ENCODE peak calls at places on chromosomes 16 and 17, in eight cellular contexts. S, O, R, A, P, H, I and K are unnamed samples.

GRCh38 chr17:46736100-46736499 is 82.4 kb downstream of the WNT3 start:
- DNase-seq in S (no peak), O (no peak), R (no peak), A (no peak), P (no peak), H (no peak), I (no peak), K (no peak)

GRCh38 chr17:39461911-39462641 is 790 bp downstream of the CDK12 start:
- DNase-seq in S (no peak), O (peak; percentile 41), R (no peak), A (no peak), P (no peak), H (no peak), I (peak; percentile 22), K (no peak)

GRCh38 chr16:85832578-85833539 is 33.4 kb downstream of the COX4I1 start:
- DNase-seq in S (no peak), O (no peak), R (no peak), A (no peak), P (no peak), H (peak; percentile 72), I (no peak), K (peak; percentile 18)

GRCh38 chr17:81399481-81400153 is 4.4 kb downstream of the BAHCC1 start:
- DNase-seq in S (no peak), O (no peak), R (no peak), A (no peak), P (no peak), H (peak; percentile 90), I (no peak), K (peak; percentile 55)

GRCh38 chr17:83079340-83079747 is at the start of gene METRNL:
- DNase-seq in S (no peak), O (peak; percentile 78), R (peak; percentile 87), A (no peak), P (peak; percentile 58), H (peak; percentile 97), I (peak; percentile 75), K (peak; percentile 22)

GRCh38 chr17:31202968-31203367 is 94.1 kb downstream of the OMG start:
- DNase-seq in S (no peak), O (no peak), R (no peak), A (no peak), P (no peak), H (no peak), I (no peak), K (no peak)

GRCh38 chr17:6257339-6257738 is 177.6 kb downstream of the AIPL1 start:
- DNase-seq in S (no peak), O (no peak), R (peak; percentile 33), A (no peak), P (no peak), H (no peak), I (no peak), K (no peak)

GRCh38 chr17:78622491-78623265 is 45.5 kb upstream of the DNAH17 start:
- DNase-seq in S (no peak), O (no peak), R (no peak), A (no peak), P (no peak), H (no peak), I (no peak), K (no peak)

GRCh38 chr17:79027925-79028491 is 4.0 kb downstream of the C1QTNF1 start:
- DNase-seq in S (no peak), O (no peak), R (no peak), A (no peak), P (no peak), H (peak; percentile 76), I (peak; percentile 27), K (no peak)

GRCh38 chr16:48459167-48459566 is 74.0 kb upstream of the SIAH1 start:
- DNase-seq in S (no peak), O (no peak), R (no peak), A (no peak), P (no peak), H (no peak), I (no peak), K (no peak)

GRCh38 chr16:57801856-57802634 is at the start of gene KIFC3:
- DNase-seq in S (no peak), O (peak; percentile 83), R (peak; percentile 79), A (no peak), P (peak; percentile 31), H (peak; percentile 95), I (peak; percentile 88), K (peak; percentile 56)

GRCh38 chr17:32783602-32784001 is 93.3 kb downstream of the MYO1D start:
- DNase-seq in S (peak; percentile 39), O (no peak), R (peak; percentile 69), A (no peak), P (no peak), H (no peak), I (no peak), K (no peak)

GRCh38 chr16:87829123-87829980 is 40.0 kb downstream of the SLC7A5 start:
- DNase-seq in S (no peak), O (no peak), R (no peak), A (no peak), P (no peak), H (peak; percentile 30), I (no peak), K (no peak)

GRCh38 chr17:48546187-48546923 is 1.4 kb upstream of the HOXB2 start:
- DNase-seq in S (no peak), O (no peak), R (peak; percentile 64), A (no peak), P (no peak), H (no peak), I (no peak), K (no peak)

GRCh38 chr16:9238346-9238745 is 146.9 kb downstream of the HAPSTR1 start:
- DNase-seq in S (no peak), O (no peak), R (no peak), A (no peak), P (no peak), H (no peak), I (no peak), K (no peak)

GRCh38 chr17:59476413-59476812 is 89.0 kb upstream of the DHX40 start:
- DNase-seq in S (no peak), O (no peak), R (no peak), A (no peak), P (no peak), H (no peak), I (no peak), K (no peak)

GRCh38 chr17:68849673-68850260 is 105.4 kb downstream of the ABCA8 start:
- DNase-seq in S (no peak), O (no peak), R (no peak), A (no peak), P (no peak), H (no peak), I (no peak), K (no peak)

GRCh38 chr16:14111713-14112538 is 40.8 kb downstream of the MRTFB start:
- DNase-seq in S (no peak), O (peak; percentile 31), R (no peak), A (no peak), P (peak; percentile 46), H (peak; percentile 6), I (peak; percentile 67), K (peak; percentile 1)

GRCh38 chr17:38730526-38731379 is 612 bp downstream of the CISD3 start:
- DNase-seq in S (no peak), O (peak; percentile 92), R (peak; percentile 51), A (no peak), P (peak; percentile 70), H (peak; percentile 88), I (peak; percentile 78), K (peak; percentile 15)

GRCh38 chr16:31460582-31461002 is 1.3 kb downstream of the ARMC5 start:
- DNase-seq in S (peak; percentile 56), O (no peak), R (peak; percentile 58), A (no peak), P (no peak), H (no peak), I (no peak), K (no peak)

DNA sequence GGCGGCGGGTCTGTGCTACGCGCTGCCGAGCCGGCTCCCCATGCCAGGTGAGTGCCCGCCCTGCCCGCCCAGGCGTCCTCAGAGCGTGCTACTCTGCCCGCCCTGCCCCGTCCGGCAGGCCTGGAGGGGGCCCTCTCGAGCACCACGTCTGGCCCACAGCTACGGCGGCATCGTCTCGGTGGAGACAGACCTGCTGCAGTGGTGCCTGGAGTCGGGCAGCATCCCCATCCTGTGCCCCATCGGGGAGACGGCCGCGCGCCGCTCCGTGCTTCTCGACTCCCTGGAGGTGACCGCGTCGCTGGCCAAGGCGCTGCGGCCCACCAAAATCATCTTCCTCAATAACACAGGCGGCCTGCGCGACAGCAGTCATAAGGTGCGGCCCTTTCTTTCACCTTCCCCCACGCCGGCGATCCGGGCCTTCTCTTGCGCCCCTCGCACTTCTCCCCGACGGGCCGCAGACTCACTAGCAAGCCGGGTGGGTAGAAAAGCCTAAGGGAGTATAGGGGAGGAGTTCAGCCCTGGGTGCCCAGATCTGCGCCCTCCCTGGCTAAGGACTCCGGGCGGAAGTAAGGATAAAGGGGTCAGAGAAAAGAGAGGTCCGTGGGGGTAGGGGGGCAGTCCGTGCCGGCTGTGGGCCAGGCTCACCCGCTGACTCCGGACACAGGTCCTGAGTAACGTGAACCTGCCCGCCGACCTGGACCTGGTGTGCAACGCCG is 1.6 kb downstream of the NAGS start:
- DNase-seq in S (no peak), O (peak; percentile 44), R (peak; percentile 83), A (no peak), P (no peak), H (peak; percentile 91), I (no peak), K (no peak)
- H3K27ac ChIP-seq in S (peak overlapping the region; percentile 83), O (no peak overlapping the region), R (no peak overlapping the region), A (no peak overlapping the region), P (peak overlapping the region; percentile 32), H (peak overlapping the region; percentile 78), I (peak overlapping the region; percentile 36), K (no peak overlapping the region)

DNA sequence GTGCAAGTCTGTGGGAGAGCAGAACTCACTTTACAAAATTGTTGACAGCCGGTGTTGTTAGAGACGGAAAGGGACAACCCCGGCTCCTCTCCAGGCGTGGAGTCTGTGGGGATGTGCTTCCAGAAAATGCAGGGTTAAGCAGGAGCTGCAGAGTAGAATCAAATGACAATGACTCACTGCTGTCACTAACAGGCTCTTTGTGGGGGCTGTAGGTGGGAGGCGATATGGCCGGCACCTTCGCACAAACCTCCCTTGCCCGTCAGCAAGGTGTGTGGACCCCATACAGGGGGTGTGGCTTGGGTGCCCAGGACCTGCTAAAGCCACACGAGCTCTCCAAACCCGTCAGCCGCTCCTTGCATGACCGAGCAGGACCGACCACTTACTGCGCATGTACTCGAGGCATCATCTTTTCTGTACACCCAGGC is 5.8 kb downstream of the PDK2 start:
- DNase-seq in S (no peak), O (no peak), R (no peak), A (no peak), P (peak; percentile 67), H (no peak), I (no peak), K (no peak)
- H3K27ac ChIP-seq in S (peak overlapping the region; percentile 38), O (peak overlapping the region; percentile 88), R (no peak overlapping the region), A (no peak overlapping the region), P (peak overlapping the region; percentile 96), H (peak overlapping the region; percentile 63), I (peak overlapping the region; percentile 83), K (peak overlapping the region; percentile 33)

DNA sequence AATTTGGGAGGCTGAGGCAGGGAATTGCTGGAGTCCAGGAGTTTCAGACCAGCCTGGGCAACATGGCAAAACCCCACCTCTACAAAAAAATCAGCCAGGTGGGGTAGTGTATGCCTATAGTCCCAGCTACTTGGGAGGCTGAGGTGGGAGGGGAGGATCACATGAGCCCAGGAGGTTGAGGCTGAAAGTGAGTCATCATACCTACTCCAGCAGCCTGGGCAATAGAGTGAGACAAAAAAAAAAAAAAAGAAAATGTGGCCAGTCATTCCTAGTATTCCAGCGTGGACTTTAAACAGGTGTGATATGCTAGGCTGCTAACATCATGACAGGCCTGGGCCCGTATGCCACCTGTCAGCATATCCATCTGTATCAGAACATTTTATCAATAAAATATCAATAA is 143.3 kb downstream of the AATF start:
- DNase-seq in S (no peak), O (no peak), R (no peak), A (no peak), P (no peak), H (no peak), I (no peak), K (no peak)
- H3K27ac ChIP-seq in S (no peak overlapping the region), O (no peak overlapping the region), R (no peak overlapping the region), A (no peak overlapping the region), P (no peak overlapping the region), H (no peak overlapping the region), I (no peak overlapping the region), K (no peak overlapping the region)

GRCh38 chr16:4214215-4214621 is 27.7 kb downstream of the SRL start:
- DNase-seq in S (peak; percentile 19), O (no peak), R (no peak), A (no peak), P (peak; percentile 93), H (no peak), I (peak; percentile 60), K (no peak)
- H3K27ac ChIP-seq in S (no peak overlapping the region), O (no peak overlapping the region), R (no peak overlapping the region), A (no peak overlapping the region), P (peak overlapping the region; percentile 100), H (no peak overlapping the region), I (peak overlapping the region; percentile 80), K (no peak overlapping the region)